ENCODE peak calls at places on chromosomes 11 and 22, in six cellular contexts. One of them, this sample, is unnamed.

GRCh38 chr11:83818349-83818748 is 532.2 kb upstream of the CCDC90B start:
- DNase-seq in transverse colon: no peak
- DNase-seq in left lung: no peak
- DNase-seq in cardiac fibroblast: no peak
- DNase-seq in BJ: no peak
- DNase-seq in left ventricle myocardium inferior: no peak
- DNase-seq in this sample: no peak

GRCh38 chr22:49577168-49578060 is 250.3 kb downstream of the BRD1 start:
- DNase-seq in transverse colon: peak; percentile 4
- DNase-seq in cardiac fibroblast: no peak
- DNase-seq in left lung: peak; percentile 66
- DNase-seq in left ventricle myocardium inferior: no peak
- DNase-seq in BJ: no peak
- DNase-seq in this sample: no peak

GRCh38 chr11:126443120-126443519 is 87.6 kb downstream of the ST3GAL4 start:
- DNase-seq in transverse colon: no peak
- DNase-seq in cardiac fibroblast: no peak
- DNase-seq in BJ: no peak
- DNase-seq in left ventricle myocardium inferior: no peak
- DNase-seq in left lung: peak; percentile 71
- DNase-seq in this sample: no peak

GRCh38 chr11:77139201-77139600 is 11.2 kb downstream of the MYO7A start:
- DNase-seq in BJ: no peak
- DNase-seq in cardiac fibroblast: no peak
- DNase-seq in left lung: peak; percentile 20
- DNase-seq in left ventricle myocardium inferior: no peak
- DNase-seq in transverse colon: no peak
- DNase-seq in this sample: no peak

GRCh38 chr11:48683226-48683720 is 194.7 kb downstream of the OR4A47 start:
- DNase-seq in BJ: no peak
- DNase-seq in left lung: no peak
- DNase-seq in cardiac fibroblast: no peak
- DNase-seq in left ventricle myocardium inferior: no peak
- DNase-seq in transverse colon: no peak
- DNase-seq in this sample: no peak

GRCh38 chr11:35418847-35419712 is at the start of gene SLC1A2:
- DNase-seq in cardiac fibroblast: peak; percentile 31
- DNase-seq in left lung: peak; percentile 71
- DNase-seq in transverse colon: no peak
- DNase-seq in BJ: no peak
- DNase-seq in left ventricle myocardium inferior: no peak
- DNase-seq in this sample: peak; percentile 18

GRCh38 chr22:46047841-46048595 is 71.1 kb upstream of the WNT7B start:
- DNase-seq in transverse colon: peak; percentile 16
- DNase-seq in BJ: no peak
- DNase-seq in left lung: peak; percentile 75
- DNase-seq in cardiac fibroblast: no peak
- DNase-seq in left ventricle myocardium inferior: peak; percentile 44
- DNase-seq in this sample: no peak

GRCh38 chr11:66311470-66311964 is 5.3 kb downstream of the CD248 start:
- DNase-seq in cardiac fibroblast: no peak
- DNase-seq in BJ: no peak
- DNase-seq in transverse colon: no peak
- DNase-seq in left ventricle myocardium inferior: no peak
- DNase-seq in left lung: no peak
- DNase-seq in this sample: no peak

GRCh38 chr11:79794484-79795393 is 353.9 kb upstream of the TENM4 start:
- DNase-seq in left ventricle myocardium inferior: no peak
- DNase-seq in BJ: no peak
- DNase-seq in cardiac fibroblast: no peak
- DNase-seq in left lung: no peak
- DNase-seq in transverse colon: no peak
- DNase-seq in this sample: no peak

GRCh38 chr11:113389288-113389687 is 1.7 kb downstream of the ANKK1 start:
- DNase-seq in cardiac fibroblast: no peak
- DNase-seq in BJ: no peak
- DNase-seq in left lung: no peak
- DNase-seq in transverse colon: no peak
- DNase-seq in left ventricle myocardium inferior: no peak
- DNase-seq in this sample: no peak

GRCh38 chr11:113384551-113384950 is 3.0 kb upstream of the ANKK1 start:
- DNase-seq in cardiac fibroblast: peak; percentile 90
- DNase-seq in transverse colon: no peak
- DNase-seq in BJ: peak; percentile 64
- DNase-seq in left lung: no peak
- DNase-seq in left ventricle myocardium inferior: no peak
- DNase-seq in this sample: no peak

GRCh38 chr11:113386866-113387265 is 713 bp upstream of the ANKK1 start:
- DNase-seq in BJ: no peak
- DNase-seq in left ventricle myocardium inferior: no peak
- DNase-seq in transverse colon: no peak
- DNase-seq in cardiac fibroblast: no peak
- DNase-seq in left lung: no peak
- DNase-seq in this sample: no peak

GRCh38 chr11:113385749-113386148 is 1.8 kb upstream of the ANKK1 start:
- DNase-seq in left lung: no peak
- DNase-seq in transverse colon: no peak
- DNase-seq in cardiac fibroblast: no peak
- DNase-seq in BJ: no peak
- DNase-seq in left ventricle myocardium inferior: no peak
- DNase-seq in this sample: no peak

GRCh38 chr11:113387605-113388211 is at the start of gene ANKK1:
- DNase-seq in cardiac fibroblast: no peak
- DNase-seq in BJ: no peak
- DNase-seq in left lung: no peak
- DNase-seq in transverse colon: peak; percentile 19
- DNase-seq in left ventricle myocardium inferior: no peak
- DNase-seq in this sample: peak; percentile 31
- TF ChIP-seq CTCF in cardiac fibroblast: no peak
- TF ChIP-seq CTCF in BJ: peak; percentile 13
- TF ChIP-seq CTCF in left lung: peak; percentile 15
- TF ChIP-seq CTCF in transverse colon: peak; percentile 36
- TF ChIP-seq CTCF in left ventricle myocardium inferior: peak; percentile 25
- TF ChIP-seq CTCF in this sample: no peak

GRCh38 chr22:24935771-24936483 is 10.6 kb downstream of the LHFPL7 start:
- DNase-seq in BJ: no peak
- DNase-seq in cardiac fibroblast: no peak
- DNase-seq in left ventricle myocardium inferior: no peak
- DNase-seq in transverse colon: no peak
- DNase-seq in left lung: no peak
- DNase-seq in this sample: no peak

GRCh38 chr22:24942301-24942700 is 4.2 kb downstream of the LHFPL7 start:
- DNase-seq in BJ: no peak
- DNase-seq in transverse colon: no peak
- DNase-seq in left lung: no peak
- DNase-seq in cardiac fibroblast: no peak
- DNase-seq in left ventricle myocardium inferior: no peak
- DNase-seq in this sample: no peak

GRCh38 chr22:24938741-24939341 is 7.7 kb downstream of the LHFPL7 start:
- DNase-seq in left lung: no peak
- DNase-seq in cardiac fibroblast: peak; percentile 54
- DNase-seq in transverse colon: no peak
- DNase-seq in BJ: no peak
- DNase-seq in left ventricle myocardium inferior: no peak
- DNase-seq in this sample: peak; percentile 57

GRCh38 chr22:24937114-24937513 is 9.4 kb downstream of the LHFPL7 start:
- DNase-seq in left ventricle myocardium inferior: no peak
- DNase-seq in cardiac fibroblast: peak; percentile 58
- DNase-seq in transverse colon: no peak
- DNase-seq in left lung: no peak
- DNase-seq in BJ: no peak
- DNase-seq in this sample: peak; percentile 42
- TF ChIP-seq CTCF in left ventricle myocardium inferior: peak; percentile 24
- TF ChIP-seq CTCF in cardiac fibroblast: peak; percentile 46
- TF ChIP-seq CTCF in transverse colon: peak; percentile 16
- TF ChIP-seq CTCF in left lung: no peak
- TF ChIP-seq CTCF in BJ: no peak
- TF ChIP-seq CTCF in this sample: peak; percentile 53

DNA sequence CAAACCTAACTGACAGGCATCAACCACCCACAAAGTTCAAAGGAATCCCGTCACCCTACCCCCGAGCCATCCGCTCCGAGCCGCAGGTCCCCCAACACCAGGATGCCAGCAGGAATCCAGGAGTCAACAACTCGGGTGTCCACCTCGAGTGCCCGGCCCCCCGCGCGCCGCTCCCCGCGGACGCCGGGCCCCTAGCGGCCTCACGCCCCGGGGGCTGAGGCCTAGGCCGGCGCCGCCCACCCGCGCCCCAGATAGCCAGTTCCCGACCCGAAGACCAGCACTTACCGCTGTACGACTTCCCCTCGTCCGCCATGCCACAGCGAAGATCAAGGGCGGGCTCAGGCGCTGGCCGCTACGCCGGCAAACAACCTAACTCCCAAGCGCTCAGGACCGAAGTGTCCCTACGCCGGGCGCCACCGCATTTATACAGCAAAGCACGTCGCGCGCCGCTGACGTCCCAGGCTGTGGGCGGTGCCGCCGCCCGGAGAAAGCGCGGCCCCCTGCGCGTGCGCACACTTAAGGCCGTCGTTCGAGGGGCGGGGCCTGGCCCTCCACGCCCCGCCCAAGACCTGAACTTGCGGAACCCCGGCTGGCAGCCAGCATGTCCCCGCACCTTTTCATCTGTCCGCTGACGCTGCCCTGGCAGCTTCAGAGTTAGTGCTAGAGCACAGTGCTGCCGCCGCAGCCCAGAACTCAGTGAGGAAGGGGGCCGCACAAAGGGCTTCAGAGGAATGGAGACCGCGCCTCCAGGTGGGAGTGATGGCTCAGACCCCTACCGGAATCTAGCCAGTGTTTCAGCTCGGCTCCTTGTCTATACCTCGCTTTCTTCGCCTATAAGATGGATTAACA is at the start of gene NXF1:
- DNase-seq in BJ: peak; percentile 65
- DNase-seq in left lung: peak; percentile 98
- DNase-seq in cardiac fibroblast: peak; percentile 98
- DNase-seq in transverse colon: peak; percentile 96
- DNase-seq in left ventricle myocardium inferior: peak; percentile 95
- DNase-seq in this sample: peak; percentile 95
- TF ChIP-seq CTCF in BJ: peak; percentile 15
- TF ChIP-seq CTCF in left lung: no peak
- TF ChIP-seq CTCF in cardiac fibroblast: no peak
- TF ChIP-seq CTCF in transverse colon: peak; percentile 14
- TF ChIP-seq CTCF in left ventricle myocardium inferior: peak; percentile 31
- TF ChIP-seq CTCF in this sample: no peak

GRCh38 chr22:10778296-10778814 is 4749.6 kb upstream of the OR11H1 start:
- DNase-seq in transverse colon: no peak
- DNase-seq in left lung: no peak
- DNase-seq in left ventricle myocardium inferior: no peak
- DNase-seq in cardiac fibroblast: no peak
- DNase-seq in BJ: no peak
- DNase-seq in this sample: no peak
- TF ChIP-seq CTCF in transverse colon: no peak
- TF ChIP-seq CTCF in left lung: no peak
- TF ChIP-seq CTCF in left ventricle myocardium inferior: no peak
- TF ChIP-seq CTCF in cardiac fibroblast: no peak
- TF ChIP-seq CTCF in BJ: no peak
- TF ChIP-seq CTCF in this sample: no peak

GRCh38 chr11:120509346-120510053 is 2.0 kb upstream of the GRIK4 start:
- DNase-seq in left lung: peak; percentile 20
- DNase-seq in left ventricle myocardium inferior: no peak
- DNase-seq in transverse colon: no peak
- DNase-seq in cardiac fibroblast: no peak
- DNase-seq in BJ: no peak
- DNase-seq in this sample: no peak

GRCh38 chr11:120511804-120512726 is 517 bp downstream of the GRIK4 start:
- DNase-seq in left ventricle myocardium inferior: no peak
- DNase-seq in transverse colon: no peak
- DNase-seq in cardiac fibroblast: no peak
- DNase-seq in left lung: peak; percentile 78
- DNase-seq in BJ: no peak
- DNase-seq in this sample: no peak

GRCh38 chr11:120512727-120513435 is 1.3 kb downstream of the GRIK4 start:
- DNase-seq in BJ: no peak
- DNase-seq in left ventricle myocardium inferior: no peak
- DNase-seq in cardiac fibroblast: no peak
- DNase-seq in transverse colon: no peak
- DNase-seq in left lung: peak; percentile 61
- DNase-seq in this sample: peak; percentile 20

GRCh38 chr11:120510406-120511115 is 987 bp upstream of the GRIK4 start:
- DNase-seq in left lung: peak; percentile 24
- DNase-seq in left ventricle myocardium inferior: no peak
- DNase-seq in transverse colon: no peak
- DNase-seq in cardiac fibroblast: no peak
- DNase-seq in BJ: no peak
- DNase-seq in this sample: no peak

DNA sequence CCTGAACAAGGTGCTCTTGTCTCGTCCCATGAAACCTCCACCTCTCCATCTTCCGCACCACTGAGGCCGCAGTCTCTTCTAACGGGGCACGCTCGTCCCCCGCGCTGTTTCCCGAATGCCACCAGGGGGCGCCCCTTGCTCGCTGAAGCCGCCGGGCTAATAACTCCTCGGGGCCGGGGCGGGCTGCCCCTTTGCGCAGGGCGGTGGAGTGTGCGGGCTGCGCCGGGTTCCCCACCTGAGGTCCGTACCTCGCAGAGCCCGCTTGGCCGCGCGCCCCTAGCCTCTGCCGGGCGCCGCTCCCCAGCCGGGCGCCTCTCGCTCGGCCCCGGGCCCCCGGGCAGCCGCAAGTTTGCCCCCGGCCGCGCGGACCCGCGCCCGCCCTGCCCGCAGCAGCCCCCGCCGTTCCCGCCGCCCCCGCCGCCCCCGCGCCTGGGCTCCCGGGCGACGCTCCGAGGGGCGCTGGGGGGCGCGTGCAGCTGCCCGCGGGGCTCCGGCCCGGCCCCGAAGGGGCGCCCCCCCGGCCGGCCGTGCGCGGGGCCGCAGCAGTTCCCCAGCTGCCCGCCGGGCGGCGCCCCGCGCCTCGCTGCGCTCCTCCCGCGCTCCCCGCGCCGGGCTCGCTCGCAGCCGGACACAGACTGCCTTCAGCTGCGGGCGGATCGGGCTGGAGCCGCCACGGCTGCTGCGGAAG is at the start of gene GRIK4:
- DNase-seq in BJ: no peak
- DNase-seq in left lung: peak; percentile 93
- DNase-seq in left ventricle myocardium inferior: peak; percentile 84
- DNase-seq in transverse colon: peak; percentile 81
- DNase-seq in cardiac fibroblast: peak; percentile 78
- DNase-seq in this sample: peak; percentile 84
- TF ChIP-seq CTCF in BJ: peak; percentile 95
- TF ChIP-seq CTCF in left lung: peak; percentile 90
- TF ChIP-seq CTCF in left ventricle myocardium inferior: peak; percentile 91
- TF ChIP-seq CTCF in transverse colon: peak; percentile 95
- TF ChIP-seq CTCF in cardiac fibroblast: peak; percentile 91
- TF ChIP-seq CTCF in this sample: peak; percentile 72

GRCh38 chr11:27141576-27141975 is 101.0 kb downstream of the BBOX1 start:
- DNase-seq in left ventricle myocardium inferior: no peak
- DNase-seq in cardiac fibroblast: no peak
- DNase-seq in BJ: no peak
- DNase-seq in transverse colon: no peak
- DNase-seq in left lung: no peak
- DNase-seq in this sample: no peak

GRCh38 chr11:27139742-27140141 is 99.1 kb downstream of the BBOX1 start:
- DNase-seq in transverse colon: no peak
- DNase-seq in cardiac fibroblast: peak; percentile 15
- DNase-seq in BJ: no peak
- DNase-seq in left ventricle myocardium inferior: no peak
- DNase-seq in left lung: no peak
- DNase-seq in this sample: no peak
- TF ChIP-seq CTCF in transverse colon: no peak
- TF ChIP-seq CTCF in cardiac fibroblast: no peak
- TF ChIP-seq CTCF in BJ: no peak
- TF ChIP-seq CTCF in left ventricle myocardium inferior: no peak
- TF ChIP-seq CTCF in left lung: no peak
- TF ChIP-seq CTCF in this sample: no peak

GRCh38 chr11:130390071-130390758 is 38.2 kb downstream of the ADAMTS8 start:
- DNase-seq in left lung: no peak
- DNase-seq in left ventricle myocardium inferior: no peak
- DNase-seq in cardiac fibroblast: peak; percentile 82
- DNase-seq in transverse colon: no peak
- DNase-seq in BJ: no peak
- DNase-seq in this sample: peak; percentile 25
- TF ChIP-seq CTCF in left lung: peak; percentile 19
- TF ChIP-seq CTCF in left ventricle myocardium inferior: peak; percentile 33
- TF ChIP-seq CTCF in cardiac fibroblast: peak; percentile 64
- TF ChIP-seq CTCF in transverse colon: peak; percentile 20
- TF ChIP-seq CTCF in BJ: peak; percentile 70
- TF ChIP-seq CTCF in this sample: no peak